ENCODE peak calls at places on chromosomes 2 and 18, in five cellular contexts. One of them, this sample, is unnamed.

GRCh38 chr2:3179208-3179607 is 198.4 kb downstream of the EIPR1 start:
- DNase-seq in SK-N-SH: peak; percentile 74
- DNase-seq in T-helper 17 cell: no peak
- DNase-seq in aorta: no peak
- DNase-seq in stomach: no peak
- DNase-seq in this sample: no peak

GRCh38 chr2:10392951-10393647 is 55.0 kb downstream of the ODC1 start:
- DNase-seq in stomach: peak; percentile 52
- DNase-seq in T-helper 17 cell: no peak
- DNase-seq in aorta: no peak
- DNase-seq in SK-N-SH: peak; percentile 91
- DNase-seq in this sample: no peak

GRCh38 chr2:121351521-121352318 is 66.7 kb upstream of the TFCP2L1 start:
- DNase-seq in stomach: no peak
- DNase-seq in SK-N-SH: no peak
- DNase-seq in aorta: no peak
- DNase-seq in T-helper 17 cell: no peak
- DNase-seq in this sample: no peak

GRCh38 chr18:28581503-28582169 is 404.7 kb upstream of the CDH2 start:
- DNase-seq in stomach: no peak
- DNase-seq in T-helper 17 cell: no peak
- DNase-seq in aorta: no peak
- DNase-seq in SK-N-SH: peak; percentile 3
- DNase-seq in this sample: no peak

GRCh38 chr2:201879986-201880385 is 73.6 kb downstream of the CDK15 start:
- DNase-seq in SK-N-SH: no peak
- DNase-seq in stomach: no peak
- DNase-seq in T-helper 17 cell: no peak
- DNase-seq in aorta: no peak
- DNase-seq in this sample: no peak

GRCh38 chr2:30115141-30115980 is 31.4 kb upstream of the YPEL5 start:
- DNase-seq in aorta: peak; percentile 84
- DNase-seq in SK-N-SH: peak; percentile 86
- DNase-seq in stomach: peak; percentile 87
- DNase-seq in T-helper 17 cell: no peak
- DNase-seq in this sample: peak; percentile 27

GRCh38 chr18:23250893-23251656 is 115.8 kb downstream of the CABLES1 start:
- DNase-seq in SK-N-SH: no peak
- DNase-seq in stomach: no peak
- DNase-seq in aorta: peak; percentile 79
- DNase-seq in T-helper 17 cell: no peak
- DNase-seq in this sample: no peak

GRCh38 chr18:49476664-49477411 is 10.2 kb downstream of the C18orf32 start:
- DNase-seq in T-helper 17 cell: no peak
- DNase-seq in stomach: no peak
- DNase-seq in SK-N-SH: no peak
- DNase-seq in aorta: peak; percentile 66
- DNase-seq in this sample: no peak

GRCh38 chr18:13831864-13832508 is 8.0 kb downstream of the MC5R start:
- DNase-seq in stomach: peak; percentile 66
- DNase-seq in SK-N-SH: no peak
- DNase-seq in T-helper 17 cell: no peak
- DNase-seq in aorta: no peak
- DNase-seq in this sample: no peak

GRCh38 chr2:109176928-109177327 is 47.9 kb downstream of the SH3RF3 start:
- DNase-seq in T-helper 17 cell: no peak
- DNase-seq in SK-N-SH: no peak
- DNase-seq in aorta: no peak
- DNase-seq in stomach: no peak
- DNase-seq in this sample: no peak

GRCh38 chr2:241546771-241547498 is 11.6 kb upstream of the BOK start:
- DNase-seq in T-helper 17 cell: no peak
- DNase-seq in SK-N-SH: peak; percentile 52
- DNase-seq in aorta: peak; percentile 46
- DNase-seq in stomach: no peak
- DNase-seq in this sample: no peak

GRCh38 chr2:40242315-40242714 is 209.6 kb downstream of the SLC8A1 start:
- DNase-seq in stomach: no peak
- DNase-seq in SK-N-SH: no peak
- DNase-seq in T-helper 17 cell: no peak
- DNase-seq in aorta: no peak
- DNase-seq in this sample: no peak

GRCh38 chr2:214376631-214377624 is 33.9 kb upstream of the VWC2L start:
- DNase-seq in stomach: no peak
- DNase-seq in aorta: no peak
- DNase-seq in SK-N-SH: no peak
- DNase-seq in T-helper 17 cell: no peak
- DNase-seq in this sample: no peak

GRCh38 chr2:234603619-234604018 is 106.7 kb upstream of the ARL4C start:
- DNase-seq in stomach: no peak
- DNase-seq in SK-N-SH: no peak
- DNase-seq in aorta: no peak
- DNase-seq in T-helper 17 cell: no peak
- DNase-seq in this sample: no peak

GRCh38 chr2:189798312-189799029 is 14.2 kb downstream of the PMS1 start:
- DNase-seq in T-helper 17 cell: no peak
- DNase-seq in SK-N-SH: peak; percentile 21
- DNase-seq in aorta: no peak
- DNase-seq in stomach: no peak
- DNase-seq in this sample: no peak

GRCh38 chr2:105582952-105583660 is 161.6 kb upstream of the NCK2 start:
- DNase-seq in SK-N-SH: no peak
- DNase-seq in T-helper 17 cell: no peak
- DNase-seq in stomach: no peak
- DNase-seq in aorta: no peak
- DNase-seq in this sample: no peak

GRCh38 chr2:236872971-236873370 is 212.7 kb upstream of the COPS8 start:
- DNase-seq in T-helper 17 cell: no peak
- DNase-seq in SK-N-SH: no peak
- DNase-seq in stomach: no peak
- DNase-seq in aorta: no peak
- DNase-seq in this sample: no peak

GRCh38 chr2:157291018-157291417 is 33.5 kb downstream of the GALNT5 start:
- DNase-seq in aorta: no peak
- DNase-seq in stomach: no peak
- DNase-seq in T-helper 17 cell: no peak
- DNase-seq in SK-N-SH: no peak
- DNase-seq in this sample: no peak

GRCh38 chr2:46379213-46380037 is 82.2 kb downstream of the EPAS1 start:
- DNase-seq in SK-N-SH: no peak
- DNase-seq in T-helper 17 cell: no peak
- DNase-seq in aorta: no peak
- DNase-seq in stomach: no peak
- DNase-seq in this sample: no peak

GRCh38 chr2:86383844-86384243 is 46.4 kb upstream of the REEP1 start:
- DNase-seq in T-helper 17 cell: no peak
- DNase-seq in aorta: no peak
- DNase-seq in SK-N-SH: no peak
- DNase-seq in stomach: no peak
- DNase-seq in this sample: no peak

GRCh38 chr2:147568109-147568508 is 276.7 kb upstream of the ACVR2A start:
- DNase-seq in stomach: no peak
- DNase-seq in aorta: no peak
- DNase-seq in T-helper 17 cell: no peak
- DNase-seq in SK-N-SH: no peak
- DNase-seq in this sample: no peak

GRCh38 chr18:36828630-36829361 is at the start of the genes KIAA1328 and TPGS2:
- DNase-seq in SK-N-SH: peak; percentile 96
- DNase-seq in stomach: peak; percentile 86
- DNase-seq in aorta: peak; percentile 93
- DNase-seq in T-helper 17 cell: peak; percentile 87
- DNase-seq in this sample: peak; percentile 82

GRCh38 chr2:12032975-12033374 is 286.5 kb downstream of the LPIN1 start:
- DNase-seq in aorta: no peak
- DNase-seq in SK-N-SH: no peak
- DNase-seq in stomach: no peak
- DNase-seq in T-helper 17 cell: no peak
- DNase-seq in this sample: no peak

GRCh38 chr2:10269711-10270610 is 32.7 kb upstream of the HPCAL1 start:
- DNase-seq in T-helper 17 cell: no peak
- DNase-seq in aorta: no peak
- DNase-seq in stomach: peak; percentile 86
- DNase-seq in SK-N-SH: peak; percentile 44
- DNase-seq in this sample: no peak

GRCh38 chr2:27489118-27489497 is 435 bp downstream of the IFT172 start:
- DNase-seq in aorta: no peak
- DNase-seq in stomach: no peak
- DNase-seq in T-helper 17 cell: no peak
- DNase-seq in SK-N-SH: peak; percentile 36
- DNase-seq in this sample: peak; percentile 53

GRCh38 chr2:100610381-100610831 is 47.6 kb downstream of the PDCL3 start:
- DNase-seq in T-helper 17 cell: peak; percentile 56
- DNase-seq in SK-N-SH: peak; percentile 80
- DNase-seq in aorta: peak; percentile 67
- DNase-seq in stomach: peak; percentile 58
- DNase-seq in this sample: peak; percentile 72

GRCh38 chr2:85324639-85325465 is 2.9 kb downstream of the TGOLN2 start:
- DNase-seq in aorta: no peak
- DNase-seq in SK-N-SH: no peak
- DNase-seq in stomach: no peak
- DNase-seq in T-helper 17 cell: no peak
- DNase-seq in this sample: peak; percentile 57

GRCh38 chr18:40866013-40866644 is 1088.9 kb upstream of the PIK3C3 start:
- DNase-seq in stomach: no peak
- DNase-seq in SK-N-SH: no peak
- DNase-seq in aorta: no peak
- DNase-seq in T-helper 17 cell: no peak
- DNase-seq in this sample: no peak

GRCh38 chr18:55317832-55318231 is 270.2 kb downstream of the TCF4 start:
- DNase-seq in aorta: no peak
- DNase-seq in T-helper 17 cell: no peak
- DNase-seq in stomach: no peak
- DNase-seq in SK-N-SH: no peak
- DNase-seq in this sample: no peak

GRCh38 chr2:96730212-96730611 is 9.7 kb downstream of the LMAN2L start:
- DNase-seq in stomach: no peak
- DNase-seq in SK-N-SH: no peak
- DNase-seq in T-helper 17 cell: no peak
- DNase-seq in aorta: no peak
- DNase-seq in this sample: no peak

GRCh38 chr2:66379473-66379872 is 55.5 kb upstream of the MEIS1 start:
- DNase-seq in aorta: no peak
- DNase-seq in stomach: no peak
- DNase-seq in T-helper 17 cell: no peak
- DNase-seq in SK-N-SH: no peak
- DNase-seq in this sample: no peak

GRCh38 chr18:48826806-48827205 is 124.0 kb downstream of the SMAD7 start:
- DNase-seq in T-helper 17 cell: no peak
- DNase-seq in aorta: peak; percentile 34
- DNase-seq in stomach: peak; percentile 15
- DNase-seq in SK-N-SH: no peak
- DNase-seq in this sample: no peak

GRCh38 chr2:152400607-152401214 is 65.7 kb downstream of the FMNL2 start:
- DNase-seq in SK-N-SH: no peak
- DNase-seq in aorta: peak; percentile 55
- DNase-seq in T-helper 17 cell: no peak
- DNase-seq in stomach: no peak
- DNase-seq in this sample: no peak

GRCh38 chr2:8268172-8268783 is 413.6 kb upstream of the ID2 start:
- DNase-seq in stomach: no peak
- DNase-seq in SK-N-SH: no peak
- DNase-seq in aorta: peak; percentile 67
- DNase-seq in T-helper 17 cell: no peak
- DNase-seq in this sample: no peak

GRCh38 chr18:59484796-59485328 is 125.8 kb upstream of the LMAN1 start:
- DNase-seq in stomach: no peak
- DNase-seq in SK-N-SH: peak; percentile 33
- DNase-seq in aorta: no peak
- DNase-seq in T-helper 17 cell: no peak
- DNase-seq in this sample: no peak

GRCh38 chr2:217268978-217269377 is 409.1 kb upstream of the TNP1 start:
- DNase-seq in T-helper 17 cell: no peak
- DNase-seq in stomach: no peak
- DNase-seq in SK-N-SH: no peak
- DNase-seq in aorta: no peak
- DNase-seq in this sample: no peak

DNA sequence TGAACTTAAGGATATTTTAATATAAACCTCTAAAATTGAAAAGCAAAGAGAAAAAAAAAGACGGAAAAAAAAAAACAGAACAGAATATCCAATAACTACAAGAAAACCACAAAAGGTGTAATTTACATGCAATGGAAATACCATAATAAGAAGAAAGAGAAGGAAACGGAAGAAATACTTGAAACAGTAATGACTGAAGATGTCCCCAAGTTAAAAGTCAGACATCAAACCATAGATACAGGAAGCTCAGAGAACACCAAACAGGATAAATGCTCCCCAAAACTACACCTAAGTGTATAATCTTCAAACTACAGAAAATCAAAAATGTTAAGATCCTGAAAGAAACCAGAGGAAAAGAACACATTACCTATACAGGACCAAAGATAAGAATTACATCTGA is 39.2 kb downstream of the FBXO15 start:
- DNase-seq in stomach: no peak
- DNase-seq in SK-N-SH: no peak
- DNase-seq in aorta: no peak
- DNase-seq in T-helper 17 cell: no peak
- DNase-seq in this sample: peak; percentile 66
- H3K9me3 ChIP-seq in stomach: no peaks in the 10 kb centered on the region
- H3K9me3 ChIP-seq in SK-N-SH: no peaks in the 10 kb centered on the region
- H3K9me3 ChIP-seq in aorta: peaks cover 2% of the 10 kb centered on the region
- H3K9me3 ChIP-seq in T-helper 17 cell: peaks cover 3% of the 10 kb centered on the region
- H3K9me3 ChIP-seq in this sample: peaks cover 8% of the 10 kb centered on the region

GRCh38 chr18:68147728-68148127 is 567.2 kb downstream of the TMX3 start:
- DNase-seq in stomach: no peak
- DNase-seq in SK-N-SH: no peak
- DNase-seq in aorta: no peak
- DNase-seq in T-helper 17 cell: no peak
- DNase-seq in this sample: no peak

GRCh38 chr18:68150976-68151375 is 563.9 kb downstream of the TMX3 start:
- DNase-seq in aorta: no peak
- DNase-seq in SK-N-SH: no peak
- DNase-seq in T-helper 17 cell: no peak
- DNase-seq in stomach: no peak
- DNase-seq in this sample: no peak

GRCh38 chr18:68152770-68153169 is 562.1 kb downstream of the TMX3 start:
- DNase-seq in T-helper 17 cell: no peak
- DNase-seq in aorta: no peak
- DNase-seq in SK-N-SH: no peak
- DNase-seq in stomach: no peak
- DNase-seq in this sample: no peak

GRCh38 chr18:68148862-68149261 is 566.0 kb downstream of the TMX3 start:
- DNase-seq in aorta: no peak
- DNase-seq in stomach: no peak
- DNase-seq in SK-N-SH: no peak
- DNase-seq in T-helper 17 cell: no peak
- DNase-seq in this sample: no peak
- H3K9me3 ChIP-seq in aorta: no peaks in the 10 kb centered on the region
- H3K9me3 ChIP-seq in stomach: no peaks in the 10 kb centered on the region
- H3K9me3 ChIP-seq in SK-N-SH: no peaks in the 10 kb centered on the region
- H3K9me3 ChIP-seq in T-helper 17 cell: no peaks in the 10 kb centered on the region
- H3K9me3 ChIP-seq in this sample: no peaks in the 10 kb centered on the region

GRCh38 chr18:78641689-78642231 is 337.9 kb upstream of the SALL3 start:
- DNase-seq in aorta: no peak
- DNase-seq in SK-N-SH: no peak
- DNase-seq in stomach: no peak
- DNase-seq in T-helper 17 cell: no peak
- DNase-seq in this sample: no peak
- H3K9me3 ChIP-seq in aorta: no peaks in the 10 kb centered on the region
- H3K9me3 ChIP-seq in SK-N-SH: no peaks in the 10 kb centered on the region
- H3K9me3 ChIP-seq in stomach: no peaks in the 10 kb centered on the region
- H3K9me3 ChIP-seq in T-helper 17 cell: no peaks in the 10 kb centered on the region
- H3K9me3 ChIP-seq in this sample: no peaks in the 10 kb centered on the region

GRCh38 chr2:240421396-240421795 is 14.1 kb upstream of the GPC1 start:
- DNase-seq in stomach: no peak
- DNase-seq in aorta: no peak
- DNase-seq in T-helper 17 cell: no peak
- DNase-seq in SK-N-SH: no peak
- DNase-seq in this sample: no peak
- H3K9me3 ChIP-seq in stomach: peaks cover 7% of the 10 kb centered on the region
- H3K9me3 ChIP-seq in aorta: peaks cover 10% of the 10 kb centered on the region
- H3K9me3 ChIP-seq in T-helper 17 cell: no peaks in the 10 kb centered on the region
- H3K9me3 ChIP-seq in SK-N-SH: no peaks in the 10 kb centered on the region
- H3K9me3 ChIP-seq in this sample: no peaks in the 10 kb centered on the region